ENCODE peak calls at places on chromosome 20, in four cellular contexts. O, A, C and H are unnamed samples. For H3K36me3, the result is how much of the 10 kb centered on the place peaks cover.

GRCh38 chr20:420721-421574 is 12.8 kb downstream of the RBCK1 start:
- DNase-seq in O (no peak), A (no peak), C (peak), H (no peak)

GRCh38 chr20:40493071-40493470 is 196.0 kb downstream of the MAFB start:
- DNase-seq in O (no peak), A (peak), C (no peak), H (no peak)

GRCh38 chr20:1376453-1377270 is 16.2 kb downstream of the FKBP1A start:
- DNase-seq in O (no peak), A (peak), C (no peak), H (no peak)

GRCh38 chr20:2314759-2315439 is 19.1 kb downstream of the TGM3 start:
- DNase-seq in O (no peak), A (peak), C (no peak), H (no peak)

GRCh38 chr20:48739395-48740268 is 88.2 kb downstream of the PREX1 start:
- DNase-seq in O (no peak), A (no peak), C (no peak), H (no peak)

GRCh38 chr20:57618091-57618765 is 2.0 kb downstream of the ZBP1 start:
- DNase-seq in O (no peak), A (peak), C (no peak), H (no peak)

GRCh38 chr20:32387262-32387661 is 29.1 kb downstream of the ASXL1 start:
- DNase-seq in O (peak), A (no peak), C (no peak), H (peak)

GRCh38 chr20:50350510-50351249 is 159.5 kb upstream of the PTPN1 start:
- DNase-seq in O (no peak), A (no peak), C (no peak), H (no peak)

GRCh38 chr20:49283176-49283702 is 5.4 kb upstream of the ZNFX1 start:
- DNase-seq in O (no peak), A (no peak), C (no peak), H (no peak)

GRCh38 chr20:887137-887536 is 29.0 kb downstream of the ANGPT4 start:
- DNase-seq in O (no peak), A (no peak), C (no peak), H (no peak)

GRCh38 chr20:35699127-35699913 is at the start of the genes NFS1 and ROMO1:
- DNase-seq in O (peak), A (peak), C (peak), H (peak)
- H3K36me3 ChIP-seq in O (under half), A (under half), C (under half), H (under half)

DNA sequence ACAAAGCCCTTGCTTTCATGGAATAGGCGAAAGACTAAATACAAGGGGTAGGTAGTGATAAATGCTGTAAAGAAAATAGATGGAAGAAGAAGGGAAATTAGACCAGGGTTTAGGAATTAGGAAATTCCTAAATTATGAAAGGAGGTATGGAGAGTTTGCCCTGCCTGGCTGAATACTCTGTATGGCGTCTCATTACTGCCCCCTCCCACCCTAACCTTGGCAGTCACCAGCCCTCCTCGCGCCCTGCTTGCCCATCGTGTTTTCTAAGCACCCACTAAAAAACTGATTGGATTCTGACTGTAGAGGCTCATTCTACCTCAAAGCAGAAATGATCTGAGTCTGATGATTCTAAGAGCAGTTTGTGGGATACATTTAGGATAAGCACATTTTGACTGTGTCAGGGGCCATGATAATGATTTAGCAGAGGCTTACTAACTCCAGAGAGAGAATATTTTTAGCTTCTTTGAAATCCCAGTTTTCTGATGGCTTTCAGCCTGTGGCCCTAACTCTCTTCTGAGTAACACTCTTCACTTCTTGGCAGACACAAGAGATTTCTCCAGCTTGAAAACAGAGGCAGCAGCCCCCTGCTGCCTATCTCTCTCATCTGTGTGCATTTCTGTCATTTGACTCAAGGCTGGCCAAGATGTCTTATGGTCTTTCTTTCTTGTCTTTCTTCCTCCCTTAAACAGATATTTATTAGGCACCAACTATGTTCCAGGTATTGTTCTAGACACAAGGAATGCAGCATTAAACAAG is 1.4 kb upstream of the CHD6 start:
- DNase-seq in O (no peak), A (no peak), C (no peak), H (no peak)
- H3K4me3 ChIP-seq in O (no peak), A (no peak), C (peak), H (no peak)

GRCh38 chr20:58701431-58702160 is 9.0 kb downstream of the NPEPL1 start:
- DNase-seq in O (peak), A (peak), C (peak), H (no peak)
- H3K36me3 ChIP-seq in O (under half), A (under half), C (under half), H (under half)

GRCh38 chr20:14937021-14937420 is 599.6 kb upstream of the FLRT3 start:
- DNase-seq in O (no peak), A (no peak), C (no peak), H (no peak)

GRCh38 chr20:14935285-14935684 is 597.9 kb upstream of the FLRT3 start:
- DNase-seq in O (no peak), A (no peak), C (no peak), H (no peak)

GRCh38 chr20:14937846-14938245 is 600.4 kb upstream of the FLRT3 start:
- DNase-seq in O (no peak), A (no peak), C (no peak), H (no peak)
- H3K4me3 ChIP-seq in O (no peak), A (no peak), C (no peak), H (no peak)

GRCh38 chr20:58703765-58704331 is 11.2 kb downstream of the NPEPL1 start:
- DNase-seq in O (no peak), A (peak), C (peak), H (no peak)
- H3K36me3 ChIP-seq in O (under half), A (under half), C (under half), H (under half)

GRCh38 chr20:19961298-19961697 is 55.9 kb upstream of the NAA20 start:
- DNase-seq in O (no peak), A (no peak), C (no peak), H (no peak)

GRCh38 chr20:19960745-19961144 is 56.4 kb upstream of the NAA20 start:
- DNase-seq in O (no peak), A (no peak), C (no peak), H (no peak)

GRCh38 chr20:19956976-19957375 is 60.2 kb upstream of the NAA20 start:
- DNase-seq in O (no peak), A (no peak), C (no peak), H (no peak)

GRCh38 chr20:19958243-19958642 is 58.9 kb upstream of the NAA20 start:
- DNase-seq in O (no peak), A (no peak), C (no peak), H (no peak)

GRCh38 chr20:19958923-19959322 is 58.2 kb upstream of the NAA20 start:
- DNase-seq in O (no peak), A (no peak), C (no peak), H (no peak)
- H3K4me3 ChIP-seq in O (no peak), A (no peak), C (no peak), H (no peak)

DNA sequence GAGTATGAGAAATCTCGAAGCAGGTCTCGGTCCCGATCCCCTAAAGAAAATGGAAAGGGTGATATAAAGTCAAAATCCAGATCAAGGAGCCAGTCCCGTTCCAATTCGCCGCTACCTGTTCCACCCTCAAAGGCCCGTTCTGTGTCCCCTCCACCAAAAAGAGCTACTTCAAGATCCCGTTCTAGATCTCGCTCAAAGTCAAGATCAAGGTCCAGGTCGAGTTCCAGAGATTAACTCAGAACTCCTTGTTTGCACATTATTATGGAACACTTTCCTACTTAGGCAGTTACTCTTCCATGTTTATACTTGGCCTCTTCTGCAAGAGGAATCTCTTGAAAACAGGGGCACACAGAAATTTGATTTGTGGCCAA is 3.1 kb downstream of the SRSF6 start:
- DNase-seq in O (no peak), A (no peak), C (no peak), H (no peak)
- H3K36me3 ChIP-seq in O (under half), A (under half), C (under half), H (half or more)

GRCh38 chr20:62525014-62525413 is 49.2 kb upstream of the GATA5 start:
- DNase-seq in O (no peak), A (no peak), C (no peak), H (no peak)

GRCh38 chr20:62519826-62520225 is 44.0 kb upstream of the GATA5 start:
- DNase-seq in O (no peak), A (no peak), C (no peak), H (no peak)

GRCh38 chr20:62524486-62524885 is 48.7 kb upstream of the GATA5 start:
- DNase-seq in O (no peak), A (no peak), C (no peak), H (no peak)

GRCh38 chr20:62522748-62523396 is 47.1 kb upstream of the GATA5 start:
- DNase-seq in O (no peak), A (no peak), C (no peak), H (no peak)

GRCh38 chr20:62523473-62524203 is 47.8 kb upstream of the GATA5 start:
- DNase-seq in O (peak), A (no peak), C (no peak), H (no peak)
- H3K4me3 ChIP-seq in O (no peak), A (no peak), C (no peak), H (no peak)